ENCODE peak calls at places on chromosomes 12 and 14, in four cellular contexts. I is ovary, X is stomach, N is HCT116. P is an unnamed sample.

GRCh38 chr12:66612053-66612775 is 66.7 kb downstream of the GRIP1 start:
- DNase-seq in N (no peak), I (no peak), X (no peak), P (no peak)

GRCh38 chr12:45670339-45671065 is 59.0 kb upstream of the ARID2 start:
- DNase-seq in X (no peak), N (no peak), I (no peak), P (no peak)

GRCh38 chr12:49664167-49664566 is 40.8 kb downstream of the PRPF40B start:
- DNase-seq in I (no peak), X (no peak), N (no peak), P (no peak)

GRCh38 chr12:77724367-77724957 is 106.2 kb upstream of the NAV3 start:
- DNase-seq in X (no peak), I (no peak), N (peak; percentile 47), P (no peak)

GRCh38 chr12:48068457-48068856 is 37.4 kb downstream of the SENP1 start:
- DNase-seq in X (no peak), N (no peak), I (no peak), P (no peak)

GRCh38 chr12:121668750-121669524 is 517 bp downstream of the MORN3 start:
- DNase-seq in X (peak; percentile 39), I (peak; percentile 50), N (no peak), P (no peak)

GRCh38 chr14:56153271-56153670 is 35.1 kb downstream of the PELI2 start:
- DNase-seq in I (no peak), N (no peak), X (no peak), P (no peak)

GRCh38 chr14:22900088-22900799 is 17.2 kb downstream of the REM2 start:
- DNase-seq in I (no peak), X (no peak), N (peak; percentile 70), P (no peak)

GRCh38 chr12:43882578-43883178 is 46.8 kb downstream of the TMEM117 start:
- DNase-seq in X (no peak), I (no peak), N (peak; percentile 39), P (peak; percentile 43)

GRCh38 chr14:74635831-74636230 is 23.8 kb upstream of the LTBP2 start:
- DNase-seq in I (no peak), X (no peak), N (no peak), P (no peak)

DNA sequence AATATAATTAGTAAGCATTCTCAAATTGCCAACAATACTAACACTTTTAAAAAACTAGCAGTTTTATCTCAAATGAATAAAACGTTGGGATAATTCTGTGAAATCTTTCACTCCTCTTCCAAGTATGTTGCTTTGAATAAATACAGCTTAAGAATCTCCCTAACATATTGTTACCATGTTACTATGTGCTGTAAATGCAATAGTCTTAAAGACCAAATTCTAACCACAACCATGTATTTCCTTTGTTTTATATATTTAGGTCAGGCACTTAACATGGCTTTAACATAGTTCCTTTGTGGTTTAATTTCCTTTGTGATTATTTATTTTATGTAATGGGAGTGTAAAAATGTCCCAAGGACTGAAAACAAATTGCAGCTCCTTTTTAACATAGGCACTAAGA is 33.9 kb upstream of the CCDC91 start:
- DNase-seq in I (no peak), X (no peak), N (no peak), P (no peak)
- H3K36me3 ChIP-seq in I (no peaks in the 10 kb centered on the region), X (no peaks in the 10 kb centered on the region), N (no peaks in the 10 kb centered on the region), P (no peaks in the 10 kb centered on the region)

GRCh38 chr12:6201199-6201608 is 1.0 kb downstream of the CD9 start:
- DNase-seq in N (no peak), X (no peak), I (no peak), P (no peak)
- TF ChIP-seq POLR2A in N (no peak), X (no peak), I (no peak), P (no peak)

GRCh38 chr12:52441320-52441911 is 7.2 kb upstream of the KRT75 start:
- DNase-seq in N (peak; percentile 26), X (no peak), I (no peak), P (no peak)

GRCh38 chr12:52444647-52445595 is 7.0 kb downstream of the KRT6B start:
- DNase-seq in N (no peak), I (no peak), X (no peak), P (no peak)

GRCh38 chr12:52443966-52444365 is 8.0 kb downstream of the KRT6B start:
- DNase-seq in X (no peak), N (no peak), I (no peak), P (no peak)

GRCh38 chr12:52440821-52441319 is 6.7 kb upstream of the KRT75 start:
- DNase-seq in I (no peak), X (no peak), N (peak; percentile 73), P (no peak)

GRCh38 chr12:52442600-52443061 is 8.5 kb upstream of the KRT75 start:
- DNase-seq in N (peak; percentile 59), I (no peak), X (no peak), P (no peak)
- TF ChIP-seq CTCF in N (peak; percentile 21), I (no peak), X (no peak), P (no peak)

GRCh38 chr14:88597601-88598000 is 34.8 kb downstream of the ZC3H14 start:
- DNase-seq in I (no peak), X (no peak), N (no peak), P (no peak)
- H3K36me3 ChIP-seq in I (no peaks in the 10 kb centered on the region), X (peaks cover 50% of the 10 kb centered on the region), N (peaks cover 43% of the 10 kb centered on the region), P (peaks cover 8% of the 10 kb centered on the region)

GRCh38 chr12:132490481-132491348 is 764 bp downstream of the FBRSL1 start:
- DNase-seq in N (no peak), I (peak; percentile 52), X (no peak), P (no peak)

GRCh38 chr12:132489078-132489601 is 811 bp upstream of the FBRSL1 start:
- DNase-seq in X (peak; percentile 52), N (no peak), I (peak; percentile 68), P (no peak)

GRCh38 chr12:132488127-132489077 is 1.5 kb upstream of the FBRSL1 start:
- DNase-seq in I (peak; percentile 48), N (no peak), X (no peak), P (peak; percentile 33)

GRCh38 chr12:132491349-132491663 is 1.4 kb downstream of the FBRSL1 start:
- DNase-seq in X (no peak), I (peak; percentile 17), N (no peak), P (no peak)

DNA sequence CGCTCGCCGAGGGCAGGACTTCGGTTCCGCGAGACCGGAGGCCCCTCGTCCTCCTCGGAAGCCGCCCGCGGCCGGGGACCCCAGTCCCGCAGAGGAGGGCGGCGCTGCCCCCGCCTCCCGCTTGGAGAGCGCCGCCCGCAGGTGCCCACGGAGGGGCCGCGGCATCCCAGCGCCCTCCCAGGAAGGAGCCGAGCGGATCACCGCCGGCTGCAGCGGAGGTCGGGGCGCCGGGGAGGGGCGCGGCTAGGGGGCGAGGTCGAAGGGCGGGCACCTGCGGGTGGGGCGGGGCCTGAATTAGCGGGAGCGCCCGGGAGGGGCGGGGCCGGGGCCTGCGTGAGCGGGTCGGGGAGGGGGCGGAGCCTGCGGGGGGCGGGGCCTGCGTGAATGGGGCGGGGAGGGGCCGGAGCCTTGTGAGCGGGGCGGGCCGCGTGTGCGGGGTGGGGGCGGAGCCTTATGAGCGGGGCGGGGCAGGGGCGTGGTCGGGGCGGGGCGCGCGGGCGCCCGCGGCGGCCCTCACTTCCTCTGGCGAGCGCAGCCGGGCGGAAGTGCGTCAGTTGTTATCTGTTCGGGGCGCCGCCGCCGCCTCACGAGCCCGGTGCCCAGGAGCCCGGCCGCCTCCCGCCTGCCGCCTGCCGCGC is at the start of gene FBRSL1:
- DNase-seq in X (peak; percentile 93), I (peak; percentile 94), N (peak; percentile 49), P (peak; percentile 79)
- TF ChIP-seq POLR2A in X (no peak), I (no peak), N (no peak), P (no peak)

DNA sequence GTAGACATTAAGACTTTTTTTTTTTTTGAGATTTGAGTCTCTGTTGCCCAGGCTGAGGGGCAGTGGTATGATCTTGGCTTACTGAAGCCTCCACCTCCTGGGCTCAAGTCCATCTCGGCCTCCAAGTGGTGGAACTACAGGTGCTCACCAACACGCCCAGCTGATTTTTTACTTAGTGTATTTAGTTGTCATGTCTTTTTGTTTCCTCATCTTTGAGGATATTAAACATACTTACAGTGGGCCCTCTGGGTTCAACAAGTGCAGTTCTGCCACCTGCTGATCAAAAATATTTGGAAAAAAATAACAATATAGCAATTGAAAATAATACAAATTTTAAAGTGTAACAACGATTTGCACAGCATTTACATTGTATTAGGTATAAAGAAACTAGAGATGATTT is 4.4 kb upstream of the B4GALNT1 start:
- DNase-seq in X (no peak), I (no peak), N (no peak), P (no peak)
- TF ChIP-seq CTCF in X (no peak), I (no peak), N (no peak), P (no peak)

GRCh38 chr14:35742448-35742847 is 66.6 kb downstream of the RALGAPA1 start:
- DNase-seq in I (no peak), X (no peak), N (no peak), P (no peak)
- H3K36me3 ChIP-seq in I (no peaks in the 10 kb centered on the region), X (peaks cover 6% of the 10 kb centered on the region), N (peaks cover 2% of the 10 kb centered on the region), P (peaks cover 51% of the 10 kb centered on the region)

P was measured in tibial nerve.